ENCODE peak calls at places on chromosomes 13 and 19, in eight cellular contexts. One of them, this sample, is unnamed.

GRCh38 chr13:113545455-113545930 is 39.1 kb upstream of the TFDP1 start:
- DNase-seq in left ventricle myocardium inferior: peak
- DNase-seq in germinal center: no peak
- DNase-seq in GM10248: no peak
- DNase-seq in omental fat pad: no peak
- DNase-seq in activated CD4-positive, alpha-beta T cell treated with anti-CD3 and anti-CD28 coated beads, Interleukin-2, amount 50 U/mL, for 24 hours: no peak
- DNase-seq in KBM-7: no peak
- DNase-seq in fibroblast of lung: peak
- DNase-seq in this sample: peak

GRCh38 chr19:29475469-29475868 is 50.3 kb upstream of the VSTM2B start:
- DNase-seq in left ventricle myocardium inferior: no peak
- DNase-seq in germinal center: no peak
- DNase-seq in GM10248: no peak
- DNase-seq in omental fat pad: no peak
- DNase-seq in activated CD4-positive, alpha-beta T cell treated with anti-CD3 and anti-CD28 coated beads, Interleukin-2, amount 50 U/mL, for 24 hours: no peak
- DNase-seq in KBM-7: no peak
- DNase-seq in fibroblast of lung: no peak
- DNase-seq in this sample: no peak

GRCh38 chr19:54095136-54095858 is 5.3 kb downstream of the OSCAR start:
- DNase-seq in left ventricle myocardium inferior: no peak
- DNase-seq in germinal center: no peak
- DNase-seq in GM10248: no peak
- DNase-seq in omental fat pad: no peak
- DNase-seq in activated CD4-positive, alpha-beta T cell treated with anti-CD3 and anti-CD28 coated beads, Interleukin-2, amount 50 U/mL, for 24 hours: no peak
- DNase-seq in KBM-7: no peak
- DNase-seq in fibroblast of lung: no peak
- DNase-seq in this sample: no peak

GRCh38 chr13:67493835-67494234 is 263.7 kb upstream of the PCDH9 start:
- DNase-seq in left ventricle myocardium inferior: no peak
- DNase-seq in germinal center: no peak
- DNase-seq in GM10248: no peak
- DNase-seq in omental fat pad: no peak
- DNase-seq in activated CD4-positive, alpha-beta T cell treated with anti-CD3 and anti-CD28 coated beads, Interleukin-2, amount 50 U/mL, for 24 hours: no peak
- DNase-seq in KBM-7: peak
- DNase-seq in fibroblast of lung: peak
- DNase-seq in this sample: no peak

GRCh38 chr13:36357231-36357630 is 11.0 kb upstream of the SPART start:
- DNase-seq in left ventricle myocardium inferior: no peak
- DNase-seq in germinal center: no peak
- DNase-seq in GM10248: no peak
- DNase-seq in omental fat pad: no peak
- DNase-seq in activated CD4-positive, alpha-beta T cell treated with anti-CD3 and anti-CD28 coated beads, Interleukin-2, amount 50 U/mL, for 24 hours: no peak
- DNase-seq in KBM-7: no peak
- DNase-seq in fibroblast of lung: no peak
- DNase-seq in this sample: no peak

GRCh38 chr13:74305876-74306275 is 171.7 kb upstream of the KLF12 start:
- DNase-seq in left ventricle myocardium inferior: no peak
- DNase-seq in germinal center: no peak
- DNase-seq in GM10248: no peak
- DNase-seq in omental fat pad: no peak
- DNase-seq in activated CD4-positive, alpha-beta T cell treated with anti-CD3 and anti-CD28 coated beads, Interleukin-2, amount 50 U/mL, for 24 hours: no peak
- DNase-seq in KBM-7: no peak
- DNase-seq in fibroblast of lung: peak
- DNase-seq in this sample: no peak

GRCh38 chr13:112873851-112874750 is 94.9 kb upstream of the MCF2L start:
- DNase-seq in left ventricle myocardium inferior: peak
- DNase-seq in germinal center: peak
- DNase-seq in GM10248: peak
- DNase-seq in omental fat pad: peak
- DNase-seq in activated CD4-positive, alpha-beta T cell treated with anti-CD3 and anti-CD28 coated beads, Interleukin-2, amount 50 U/mL, for 24 hours: peak
- DNase-seq in KBM-7: peak
- DNase-seq in fibroblast of lung: peak
- DNase-seq in this sample: peak

GRCh38 chr13:54637377-54637776 is 1608.8 kb downstream of the OLFM4 start:
- DNase-seq in left ventricle myocardium inferior: no peak
- DNase-seq in germinal center: no peak
- DNase-seq in GM10248: no peak
- DNase-seq in omental fat pad: no peak
- DNase-seq in activated CD4-positive, alpha-beta T cell treated with anti-CD3 and anti-CD28 coated beads, Interleukin-2, amount 50 U/mL, for 24 hours: no peak
- DNase-seq in KBM-7: no peak
- DNase-seq in fibroblast of lung: peak
- DNase-seq in this sample: no peak

GRCh38 chr13:54029226-54029625 is 1000.6 kb downstream of the OLFM4 start:
- DNase-seq in left ventricle myocardium inferior: no peak
- DNase-seq in germinal center: no peak
- DNase-seq in GM10248: peak
- DNase-seq in omental fat pad: no peak
- DNase-seq in activated CD4-positive, alpha-beta T cell treated with anti-CD3 and anti-CD28 coated beads, Interleukin-2, amount 50 U/mL, for 24 hours: no peak
- DNase-seq in KBM-7: peak
- DNase-seq in fibroblast of lung: peak
- DNase-seq in this sample: no peak

GRCh38 chr19:14004619-14005380 is 1.3 kb downstream of the RFX1 start:
- DNase-seq in left ventricle myocardium inferior: peak
- DNase-seq in germinal center: no peak
- DNase-seq in GM10248: no peak
- DNase-seq in omental fat pad: no peak
- DNase-seq in activated CD4-positive, alpha-beta T cell treated with anti-CD3 and anti-CD28 coated beads, Interleukin-2, amount 50 U/mL, for 24 hours: no peak
- DNase-seq in KBM-7: no peak
- DNase-seq in fibroblast of lung: no peak
- DNase-seq in this sample: peak

GRCh38 chr19:54694648-54695047 is 29.6 kb upstream of the KIR3DL3 start:
- DNase-seq in left ventricle myocardium inferior: no peak
- DNase-seq in germinal center: no peak
- DNase-seq in GM10248: no peak
- DNase-seq in omental fat pad: no peak
- DNase-seq in activated CD4-positive, alpha-beta T cell treated with anti-CD3 and anti-CD28 coated beads, Interleukin-2, amount 50 U/mL, for 24 hours: no peak
- DNase-seq in KBM-7: no peak
- DNase-seq in fibroblast of lung: no peak
- DNase-seq in this sample: no peak

GRCh38 chr13:85108356-85108755 is 690.9 kb downstream of the SLITRK6 start:
- DNase-seq in left ventricle myocardium inferior: no peak
- DNase-seq in germinal center: no peak
- DNase-seq in GM10248: no peak
- DNase-seq in omental fat pad: no peak
- DNase-seq in activated CD4-positive, alpha-beta T cell treated with anti-CD3 and anti-CD28 coated beads, Interleukin-2, amount 50 U/mL, for 24 hours: no peak
- DNase-seq in KBM-7: no peak
- DNase-seq in fibroblast of lung: no peak
- DNase-seq in this sample: no peak

GRCh38 chr19:1155352-1156304 is 18.4 kb downstream of the SBNO2 start:
- DNase-seq in left ventricle myocardium inferior: no peak
- DNase-seq in germinal center: no peak
- DNase-seq in GM10248: no peak
- DNase-seq in omental fat pad: no peak
- DNase-seq in activated CD4-positive, alpha-beta T cell treated with anti-CD3 and anti-CD28 coated beads, Interleukin-2, amount 50 U/mL, for 24 hours: no peak
- DNase-seq in KBM-7: no peak
- DNase-seq in fibroblast of lung: no peak
- DNase-seq in this sample: peak

GRCh38 chr13:89923731-89924130 is 1423.8 kb upstream of the MIR17HG start:
- DNase-seq in left ventricle myocardium inferior: no peak
- DNase-seq in germinal center: no peak
- DNase-seq in GM10248: no peak
- DNase-seq in omental fat pad: no peak
- DNase-seq in activated CD4-positive, alpha-beta T cell treated with anti-CD3 and anti-CD28 coated beads, Interleukin-2, amount 50 U/mL, for 24 hours: no peak
- DNase-seq in KBM-7: no peak
- DNase-seq in fibroblast of lung: peak
- DNase-seq in this sample: no peak

GRCh38 chr13:70849267-70849666 is 741.0 kb upstream of the KLHL1 start:
- DNase-seq in left ventricle myocardium inferior: no peak
- DNase-seq in germinal center: no peak
- DNase-seq in GM10248: no peak
- DNase-seq in omental fat pad: no peak
- DNase-seq in activated CD4-positive, alpha-beta T cell treated with anti-CD3 and anti-CD28 coated beads, Interleukin-2, amount 50 U/mL, for 24 hours: no peak
- DNase-seq in KBM-7: peak
- DNase-seq in fibroblast of lung: no peak
- DNase-seq in this sample: no peak

GRCh38 chr13:101624981-101625380 is 172.5 kb downstream of the ITGBL1 start:
- DNase-seq in left ventricle myocardium inferior: no peak
- DNase-seq in germinal center: no peak
- DNase-seq in GM10248: no peak
- DNase-seq in omental fat pad: no peak
- DNase-seq in activated CD4-positive, alpha-beta T cell treated with anti-CD3 and anti-CD28 coated beads, Interleukin-2, amount 50 U/mL, for 24 hours: no peak
- DNase-seq in KBM-7: no peak
- DNase-seq in fibroblast of lung: no peak
- DNase-seq in this sample: no peak